ENCODE peak calls at places on chromosomes 11 and 22, in six cellular contexts. F is IMR-90, X is H9, C is mesenchymal stem cell, P is neuronal stem cell, Q is trophoblast cell. J is an unnamed sample.

GRCh38 chr11:58179648-58180047 is 9.2 kb upstream of the OR9Q2 start:
- DNase-seq in P (no peak), Q (peak; percentile 4), X (no peak), F (no peak), C (no peak), J (no peak)

GRCh38 chr11:109946322-109946846 is 146.8 kb upstream of the ZC3H12C start:
- DNase-seq in Q (peak; percentile 97), P (peak; percentile 75), C (peak; percentile 97), X (peak; percentile 81), F (peak; percentile 97), J (peak; percentile 66)

GRCh38 chr11:106786251-106786650 is 232.0 kb downstream of the GUCY1A2 start:
- DNase-seq in Q (no peak), C (peak; percentile 21), X (no peak), F (no peak), P (no peak), J (no peak)

GRCh38 chr11:120756931-120757330 is 245.4 kb downstream of the GRIK4 start:
- DNase-seq in Q (no peak), P (no peak), X (no peak), C (no peak), F (no peak), J (no peak)

GRCh38 chr11:10387209-10388083 is 67.6 kb upstream of the AMPD3 start:
- DNase-seq in X (no peak), P (no peak), F (peak; percentile 92), C (no peak), Q (peak; percentile 34), J (peak; percentile 34)

GRCh38 chr11:102793677-102794290 is 4.2 kb downstream of the MMP1 start:
- DNase-seq in P (no peak), F (no peak), X (no peak), C (no peak), Q (no peak), J (no peak)

GRCh38 chr11:2586091-2586792 is 113.6 kb downstream of the KCNQ1OT1 start:
- DNase-seq in P (no peak), Q (no peak), F (no peak), C (no peak), X (peak; percentile 14), J (no peak)

GRCh38 chr11:29490951-29491350 is 525.9 kb downstream of the KCNA4 start:
- DNase-seq in Q (no peak), F (no peak), C (no peak), P (no peak), X (no peak), J (no peak)

GRCh38 chr11:8229299-8230177 is 34.1 kb downstream of the LMO1 start:
- DNase-seq in Q (no peak), X (no peak), C (no peak), F (no peak), P (no peak), J (no peak)

GRCh38 chr11:70628881-70629844 is 230.8 kb downstream of the CTTN start:
- DNase-seq in C (no peak), Q (no peak), X (no peak), P (no peak), F (no peak), J (no peak)

GRCh38 chr11:12249590-12250260 is 127.6 kb upstream of the PARVA start:
- DNase-seq in Q (no peak), C (no peak), F (no peak), X (no peak), P (no peak), J (no peak)

GRCh38 chr11:102843474-102843873 is at the start of gene MMP3:
- DNase-seq in P (no peak), C (peak; percentile 37), F (peak; percentile 10), Q (peak; percentile 20), X (no peak), J (no peak)

DNA sequence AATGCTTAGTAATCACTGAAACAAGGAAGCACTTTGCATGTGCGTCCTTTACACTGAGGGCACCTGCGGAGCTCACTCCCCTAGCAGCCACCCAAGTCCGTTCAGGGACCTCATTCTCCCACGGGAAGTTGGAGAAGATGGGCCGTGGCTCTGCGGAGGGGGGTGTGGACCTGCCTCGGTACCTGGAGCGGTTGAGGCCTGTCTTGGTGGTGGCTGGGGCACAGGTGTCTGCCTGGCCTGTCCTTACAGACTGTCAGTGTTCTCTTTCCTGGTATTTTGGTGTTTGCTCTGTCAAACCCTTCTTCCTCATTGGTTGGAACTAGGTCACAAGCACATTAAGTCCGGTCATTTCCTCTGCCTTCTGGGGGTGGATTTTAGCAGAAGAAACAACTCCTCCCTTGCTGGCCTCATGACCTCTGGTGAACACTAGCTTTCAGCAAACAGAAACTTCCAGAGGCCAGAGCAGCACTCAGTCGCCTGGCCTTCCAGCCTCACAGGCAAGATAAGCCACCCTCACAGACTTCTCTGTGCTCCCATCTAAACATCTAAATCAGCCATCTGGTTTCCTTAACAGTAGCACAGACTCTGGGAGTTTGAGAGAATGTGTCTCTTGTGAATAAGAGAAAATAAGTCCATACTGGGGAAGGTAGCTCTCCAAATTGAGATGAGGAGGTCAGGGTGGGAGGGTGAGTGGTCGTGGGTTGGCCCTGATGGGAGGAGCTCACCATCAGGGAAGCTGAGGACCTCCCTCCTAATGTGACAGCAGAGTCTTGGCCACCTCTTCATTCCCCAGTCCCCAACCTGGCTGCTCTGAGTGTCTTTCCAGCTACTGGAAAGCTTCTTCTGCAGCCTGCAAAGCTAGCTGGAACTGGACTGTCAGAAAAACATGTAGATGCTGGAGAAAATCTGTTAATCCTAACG is 8.6 kb downstream of the SNAP29 start:
- DNase-seq in C (peak; percentile 82), Q (no peak), F (peak; percentile 46), X (no peak), P (peak; percentile 27), J (no peak)
- H3K14ac ChIP-seq in C (no peak overlapping the region), Q (no peak overlapping the region), F (peak overlapping the region; percentile 74), X (no peak overlapping the region), P (no peak overlapping the region), J (no peak overlapping the region)

GRCh38 chr11:64456509-64457320 is 97.8 kb downstream of the RPS6KA4 start:
- DNase-seq in P (no peak), C (no peak), X (no peak), F (no peak), Q (peak; percentile 21), J (no peak)

GRCh38 chr11:64459609-64460008 is 100.6 kb downstream of the RPS6KA4 start:
- DNase-seq in Q (no peak), F (no peak), X (no peak), C (no peak), P (no peak), J (no peak)

GRCh38 chr11:64459016-64459415 is 100.1 kb downstream of the RPS6KA4 start:
- DNase-seq in C (peak; percentile 1), X (no peak), F (peak; percentile 11), P (no peak), Q (no peak), J (no peak)

GRCh38 chr11:64457416-64458010 is 98.6 kb downstream of the RPS6KA4 start:
- DNase-seq in X (no peak), P (no peak), F (no peak), C (no peak), Q (no peak), J (no peak)

GRCh38 chr11:64461081-64461480 is 102.1 kb downstream of the RPS6KA4 start:
- DNase-seq in P (no peak), C (no peak), F (no peak), Q (no peak), X (no peak), J (no peak)
- H3K14ac ChIP-seq in P (no peak overlapping the region), C (no peak overlapping the region), F (no peak overlapping the region), Q (no peak overlapping the region), X (no peak overlapping the region), J (no peak overlapping the region)

DNA sequence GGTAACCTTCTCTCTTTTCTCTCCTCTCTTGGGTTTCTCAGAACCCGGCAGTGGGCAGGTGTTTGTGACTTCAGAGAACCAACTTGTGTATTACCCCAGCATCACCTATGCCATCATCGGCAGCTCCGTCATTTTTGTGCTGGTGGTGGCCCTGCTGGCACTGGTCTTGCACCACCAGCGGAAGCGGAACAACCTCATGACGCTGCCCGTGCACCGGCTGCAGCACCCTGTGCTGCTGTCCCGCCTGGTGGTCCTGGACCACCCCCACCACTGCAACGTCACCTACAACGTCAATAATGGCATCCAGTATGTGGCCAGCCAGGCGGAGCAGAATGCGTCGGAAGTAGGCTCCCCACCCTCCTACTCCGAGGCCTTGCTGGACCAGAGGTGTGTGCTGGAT is 62.2 kb downstream of the COMMD9 start:
- DNase-seq in X (no peak), P (no peak), C (no peak), Q (no peak), F (no peak), J (no peak)
- H3K14ac ChIP-seq in X (no peak overlapping the region), P (peak overlapping the region; percentile 64), C (no peak overlapping the region), Q (no peak overlapping the region), F (no peak overlapping the region), J (no peak overlapping the region)

DNA sequence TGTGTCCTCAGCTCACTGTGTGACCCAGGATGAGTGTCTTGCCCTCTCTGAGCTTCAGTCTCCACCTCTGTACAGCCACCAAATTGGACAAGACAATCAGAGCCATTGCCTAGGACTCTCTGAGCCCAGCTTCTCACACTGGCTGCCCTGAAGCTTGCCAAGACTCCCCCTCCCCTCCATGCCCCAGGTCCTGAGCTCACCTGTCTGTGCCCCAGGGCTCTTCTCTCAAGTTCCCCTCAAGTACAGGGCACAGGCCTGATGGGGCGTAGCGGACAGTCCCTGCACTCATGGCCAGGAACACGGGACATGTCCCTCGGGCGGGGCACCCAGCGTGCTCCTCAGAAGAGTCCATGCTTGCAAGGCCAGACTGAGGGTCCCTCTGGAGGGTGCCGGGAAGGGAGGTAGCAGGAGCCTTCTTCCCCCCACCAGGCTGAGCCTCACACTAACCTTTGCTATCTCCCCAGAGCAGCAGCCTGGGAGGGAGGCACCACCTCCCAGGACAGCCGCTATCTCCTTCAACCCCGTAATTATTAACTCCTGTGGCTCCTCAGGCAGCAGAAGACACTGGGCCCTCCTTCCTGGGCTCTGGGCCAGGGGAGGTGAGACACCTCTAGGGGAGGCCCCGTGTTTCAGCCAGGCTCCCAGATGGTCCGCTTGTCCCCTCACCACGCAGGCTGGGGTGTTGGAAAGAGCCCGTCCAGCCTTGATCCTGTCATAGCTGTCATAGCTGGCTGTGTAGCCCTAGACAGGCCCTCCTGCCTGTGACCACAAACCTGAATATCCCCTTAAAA is 2.7 kb upstream of the RAB3IL1 start:
- DNase-seq in F (no peak), C (no peak), X (peak; percentile 23), P (no peak), Q (no peak), J (peak; percentile 45)
- H3K14ac ChIP-seq in F (no peak overlapping the region), C (no peak overlapping the region), X (no peak overlapping the region), P (no peak overlapping the region), Q (no peak overlapping the region), J (no peak overlapping the region)

GRCh38 chr11:44208976-44209603 is 100.8 kb downstream of the ALX4 start:
- DNase-seq in P (no peak), Q (no peak), C (no peak), F (peak; percentile 43), X (no peak), J (no peak)

GRCh38 chr11:44217432-44217831 is 92.5 kb downstream of the ALX4 start:
- DNase-seq in P (no peak), F (no peak), X (no peak), C (no peak), Q (no peak), J (no peak)

GRCh38 chr11:44212128-44212527 is 97.8 kb downstream of the ALX4 start:
- DNase-seq in P (no peak), F (no peak), Q (no peak), C (no peak), X (no peak), J (no peak)

GRCh38 chr11:44207292-44207691 is 102.6 kb downstream of the ALX4 start:
- DNase-seq in X (no peak), P (no peak), C (no peak), F (no peak), Q (no peak), J (no peak)

DNA sequence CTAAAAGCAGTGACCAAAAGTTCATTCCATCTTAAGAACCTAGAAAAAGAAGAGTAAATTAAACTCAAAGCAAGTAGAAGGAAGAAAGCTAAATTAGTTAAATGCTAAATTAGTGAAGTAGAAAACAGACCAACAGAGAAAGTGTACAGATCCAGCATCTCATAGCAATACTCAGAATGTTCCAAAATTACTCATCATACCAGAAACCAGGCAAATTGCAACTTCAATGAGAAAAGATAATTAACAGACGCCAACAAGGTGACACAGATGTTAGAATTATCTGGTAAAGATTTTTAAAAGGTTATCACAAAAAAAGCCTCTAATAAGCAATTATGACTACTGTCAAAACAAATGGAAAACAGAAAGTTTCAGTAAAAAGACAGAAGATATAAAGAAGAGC is 96.8 kb downstream of the ALX4 start:
- DNase-seq in Q (no peak), P (no peak), F (no peak), C (no peak), X (no peak), J (no peak)
- H3K14ac ChIP-seq in Q (no peak overlapping the region), P (no peak overlapping the region), F (no peak overlapping the region), C (no peak overlapping the region), X (no peak overlapping the region), J (no peak overlapping the region)

J was measured in H1.